ENCODE peak calls at places on chromosomes 12 and 14, in nine cellular contexts. One of them, this sample, is unnamed.

GRCh38 chr12:119624971-119625370 is 31.4 kb downstream of the TMEM233 start:
- DNase-seq in iris pigment epithelial cell: no peak
- DNase-seq in adrenal gland: no peak
- DNase-seq in stimulated activated CD4-positive, alpha-beta T cell treated with anti-CD3 and anti-CD28 coated beads, Interleukin-2, amount 100 ng/mL, for 48 hours: no peak
- DNase-seq in AML-193: no peak
- DNase-seq in activated B cell treated with CpG ODN at 0.5 μM for 24 hours: no peak
- DNase-seq in RWPE2: no peak
- DNase-seq in EH: no peak
- DNase-seq in NCI-H524 treated with DMSO at 0.1 percent for 48 hours: peak
- DNase-seq in this sample: no peak

GRCh38 chr12:109760031-109760929 is 46.7 kb downstream of the FAM222A start:
- DNase-seq in EH: no peak
- DNase-seq in stimulated activated CD4-positive, alpha-beta T cell treated with anti-CD3 and anti-CD28 coated beads, Interleukin-2, amount 100 ng/mL, for 48 hours: no peak
- DNase-seq in AML-193: no peak
- DNase-seq in adrenal gland: peak
- DNase-seq in activated B cell treated with CpG ODN at 0.5 μM for 24 hours: peak
- DNase-seq in NCI-H524 treated with DMSO at 0.1 percent for 48 hours: peak
- DNase-seq in iris pigment epithelial cell: no peak
- DNase-seq in RWPE2: peak
- DNase-seq in this sample: no peak

GRCh38 chr12:51262758-51263177 is 7.4 kb downstream of the SMAGP start:
- DNase-seq in NCI-H524 treated with DMSO at 0.1 percent for 48 hours: no peak
- DNase-seq in RWPE2: no peak
- DNase-seq in AML-193: peak
- DNase-seq in iris pigment epithelial cell: peak
- DNase-seq in EH: peak
- DNase-seq in stimulated activated CD4-positive, alpha-beta T cell treated with anti-CD3 and anti-CD28 coated beads, Interleukin-2, amount 100 ng/mL, for 48 hours: no peak
- DNase-seq in adrenal gland: peak
- DNase-seq in activated B cell treated with CpG ODN at 0.5 μM for 24 hours: no peak
- DNase-seq in this sample: no peak

GRCh38 chr12:88417531-88417930 is 162.7 kb downstream of the KITLG start:
- DNase-seq in NCI-H524 treated with DMSO at 0.1 percent for 48 hours: no peak
- DNase-seq in RWPE2: no peak
- DNase-seq in AML-193: no peak
- DNase-seq in activated B cell treated with CpG ODN at 0.5 μM for 24 hours: no peak
- DNase-seq in stimulated activated CD4-positive, alpha-beta T cell treated with anti-CD3 and anti-CD28 coated beads, Interleukin-2, amount 100 ng/mL, for 48 hours: no peak
- DNase-seq in EH: no peak
- DNase-seq in iris pigment epithelial cell: no peak
- DNase-seq in adrenal gland: no peak
- DNase-seq in this sample: no peak

GRCh38 chr14:60573943-60574496 is 65.1 kb downstream of the SIX6 start:
- DNase-seq in RWPE2: no peak
- DNase-seq in AML-193: no peak
- DNase-seq in iris pigment epithelial cell: peak
- DNase-seq in activated B cell treated with CpG ODN at 0.5 μM for 24 hours: no peak
- DNase-seq in adrenal gland: no peak
- DNase-seq in EH: peak
- DNase-seq in stimulated activated CD4-positive, alpha-beta T cell treated with anti-CD3 and anti-CD28 coated beads, Interleukin-2, amount 100 ng/mL, for 48 hours: no peak
- DNase-seq in NCI-H524 treated with DMSO at 0.1 percent for 48 hours: no peak
- DNase-seq in this sample: no peak

GRCh38 chr12:91786490-91787272 is 359.0 kb downstream of the BTG1 start:
- DNase-seq in activated B cell treated with CpG ODN at 0.5 μM for 24 hours: no peak
- DNase-seq in RWPE2: no peak
- DNase-seq in EH: no peak
- DNase-seq in AML-193: no peak
- DNase-seq in iris pigment epithelial cell: no peak
- DNase-seq in stimulated activated CD4-positive, alpha-beta T cell treated with anti-CD3 and anti-CD28 coated beads, Interleukin-2, amount 100 ng/mL, for 48 hours: no peak
- DNase-seq in NCI-H524 treated with DMSO at 0.1 percent for 48 hours: no peak
- DNase-seq in adrenal gland: no peak
- DNase-seq in this sample: no peak

GRCh38 chr14:43647302-43647701 is 859.8 kb downstream of the FSCB start:
- DNase-seq in NCI-H524 treated with DMSO at 0.1 percent for 48 hours: no peak
- DNase-seq in EH: no peak
- DNase-seq in RWPE2: no peak
- DNase-seq in adrenal gland: no peak
- DNase-seq in activated B cell treated with CpG ODN at 0.5 μM for 24 hours: no peak
- DNase-seq in iris pigment epithelial cell: no peak
- DNase-seq in stimulated activated CD4-positive, alpha-beta T cell treated with anti-CD3 and anti-CD28 coated beads, Interleukin-2, amount 100 ng/mL, for 48 hours: no peak
- DNase-seq in AML-193: no peak
- DNase-seq in this sample: no peak

GRCh38 chr12:12540261-12541013 is 22.2 kb downstream of the DUSP16 start:
- DNase-seq in stimulated activated CD4-positive, alpha-beta T cell treated with anti-CD3 and anti-CD28 coated beads, Interleukin-2, amount 100 ng/mL, for 48 hours: no peak
- DNase-seq in RWPE2: no peak
- DNase-seq in NCI-H524 treated with DMSO at 0.1 percent for 48 hours: no peak
- DNase-seq in iris pigment epithelial cell: no peak
- DNase-seq in AML-193: no peak
- DNase-seq in adrenal gland: no peak
- DNase-seq in EH: no peak
- DNase-seq in activated B cell treated with CpG ODN at 0.5 μM for 24 hours: no peak
- DNase-seq in this sample: no peak

GRCh38 chr14:22865424-22866215 is 5.9 kb upstream of the LRP10 start:
- DNase-seq in iris pigment epithelial cell: no peak
- DNase-seq in EH: no peak
- DNase-seq in stimulated activated CD4-positive, alpha-beta T cell treated with anti-CD3 and anti-CD28 coated beads, Interleukin-2, amount 100 ng/mL, for 48 hours: peak
- DNase-seq in NCI-H524 treated with DMSO at 0.1 percent for 48 hours: peak
- DNase-seq in RWPE2: peak
- DNase-seq in AML-193: no peak
- DNase-seq in activated B cell treated with CpG ODN at 0.5 μM for 24 hours: no peak
- DNase-seq in adrenal gland: no peak
- DNase-seq in this sample: peak

GRCh38 chr14:62455446-62455845 is 589.8 kb downstream of the KCNH5 start:
- DNase-seq in activated B cell treated with CpG ODN at 0.5 μM for 24 hours: no peak
- DNase-seq in AML-193: no peak
- DNase-seq in RWPE2: no peak
- DNase-seq in iris pigment epithelial cell: peak
- DNase-seq in EH: peak
- DNase-seq in adrenal gland: no peak
- DNase-seq in NCI-H524 treated with DMSO at 0.1 percent for 48 hours: no peak
- DNase-seq in stimulated activated CD4-positive, alpha-beta T cell treated with anti-CD3 and anti-CD28 coated beads, Interleukin-2, amount 100 ng/mL, for 48 hours: no peak
- DNase-seq in this sample: no peak

GRCh38 chr14:103696466-103697071 is 18.7 kb downstream of the XRCC3 start:
- DNase-seq in NCI-H524 treated with DMSO at 0.1 percent for 48 hours: no peak
- DNase-seq in iris pigment epithelial cell: peak
- DNase-seq in stimulated activated CD4-positive, alpha-beta T cell treated with anti-CD3 and anti-CD28 coated beads, Interleukin-2, amount 100 ng/mL, for 48 hours: no peak
- DNase-seq in EH: no peak
- DNase-seq in activated B cell treated with CpG ODN at 0.5 μM for 24 hours: no peak
- DNase-seq in RWPE2: no peak
- DNase-seq in AML-193: no peak
- DNase-seq in adrenal gland: no peak
- DNase-seq in this sample: no peak

GRCh38 chr12:6236641-6236940 is 36.4 kb downstream of the CD9 start:
- DNase-seq in stimulated activated CD4-positive, alpha-beta T cell treated with anti-CD3 and anti-CD28 coated beads, Interleukin-2, amount 100 ng/mL, for 48 hours: no peak
- DNase-seq in RWPE2: no peak
- DNase-seq in iris pigment epithelial cell: no peak
- DNase-seq in EH: no peak
- DNase-seq in AML-193: no peak
- DNase-seq in NCI-H524 treated with DMSO at 0.1 percent for 48 hours: no peak
- DNase-seq in adrenal gland: no peak
- DNase-seq in activated B cell treated with CpG ODN at 0.5 μM for 24 hours: no peak
- DNase-seq in this sample: no peak

GRCh38 chr12:89789862-89790261 is 81.2 kb upstream of the ATP2B1 start:
- DNase-seq in adrenal gland: peak
- DNase-seq in stimulated activated CD4-positive, alpha-beta T cell treated with anti-CD3 and anti-CD28 coated beads, Interleukin-2, amount 100 ng/mL, for 48 hours: no peak
- DNase-seq in RWPE2: no peak
- DNase-seq in NCI-H524 treated with DMSO at 0.1 percent for 48 hours: no peak
- DNase-seq in EH: peak
- DNase-seq in AML-193: peak
- DNase-seq in activated B cell treated with CpG ODN at 0.5 μM for 24 hours: no peak
- DNase-seq in iris pigment epithelial cell: peak
- DNase-seq in this sample: no peak